ENCODE peak calls at places on chromosomes 2 and 18, in nine cellular contexts. D is A549, P is esophagus muscularis mucosa, C is upper lobe of left lung, F is transverse colon, J is HepG2, R is stomach, V is ovary, T is suprapubic skin. S is an unnamed sample.

GRCh38 chr2:98489971-98490962 is 45.6 kb downstream of the INPP4A start:
- DNase-seq in J (no peak), C (no peak), R (no peak), P (no peak), T (peak), V (peak), F (no peak), D (no peak), S (no peak)

GRCh38 chr2:191521608-191522208 is 156.2 kb upstream of the NABP1 start:
- DNase-seq in R (no peak), C (no peak), V (no peak), F (no peak), P (no peak), J (peak), D (peak), T (no peak), S (no peak)

GRCh38 chr2:230226090-230226551 is 585 bp downstream of the SP140 start:
- DNase-seq in C (no peak), P (no peak), J (no peak), F (no peak), D (no peak), V (no peak), R (no peak), T (no peak), S (no peak)

GRCh38 chr18:50286391-50287027 is 983 bp downstream of the CXXC1 start:
- DNase-seq in F (peak), P (no peak), V (peak), R (no peak), J (no peak), C (no peak), D (peak), T (peak), S (peak)

GRCh38 chr18:71784777-71785176 is 759.4 kb downstream of the CBLN2 start:
- DNase-seq in P (no peak), J (peak), T (no peak), V (no peak), F (no peak), C (no peak), D (peak), R (no peak), S (no peak)

GRCh38 chr2:232420463-232421188 is 14.0 kb downstream of the ALPG start:
- DNase-seq in D (peak), V (no peak), R (peak), T (no peak), F (peak), P (no peak), C (no peak), J (peak), S (no peak)

GRCh38 chr2:27798948-27799645 is 27.6 kb downstream of the MRPL33 start:
- DNase-seq in T (peak), D (peak), J (peak), P (peak), R (no peak), C (peak), V (no peak), F (peak), S (peak)

GRCh38 chr2:169221745-169222369 is 140.5 kb downstream of the LRP2 start:
- DNase-seq in T (no peak), J (no peak), V (no peak), R (no peak), C (no peak), F (no peak), D (peak), P (no peak), S (no peak)

GRCh38 chr2:168798076-168798887 is 4.2 kb upstream of the NOSTRIN start:
- DNase-seq in R (no peak), V (no peak), D (no peak), F (peak), P (no peak), T (no peak), C (no peak), J (no peak), S (no peak)

GRCh38 chr2:240564571-240565266 is 3.6 kb upstream of the RNPEPL1 start:
- DNase-seq in T (peak), D (peak), F (peak), J (no peak), R (no peak), V (no peak), P (no peak), C (no peak), S (no peak)

GRCh38 chr2:176085120-176085788 is 1.5 kb upstream of the EVX2 start:
- DNase-seq in F (no peak), R (peak), P (no peak), T (no peak), D (no peak), V (no peak), J (no peak), C (no peak), S (no peak)

GRCh38 chr2:223971731-223972130 is 14.5 kb downstream of the MRPL44 start:
- DNase-seq in P (no peak), T (no peak), C (no peak), R (no peak), D (no peak), J (no peak), V (no peak), F (no peak), S (no peak)

GRCh38 chr18:13302611-13303267 is 84.2 kb downstream of the LDLRAD4 start:
- DNase-seq in V (no peak), C (no peak), T (no peak), P (no peak), D (no peak), F (no peak), J (no peak), R (no peak), S (peak)

GRCh38 chr18:40413160-40413559 is 1541.9 kb upstream of the PIK3C3 start:
- DNase-seq in C (no peak), T (no peak), J (peak), F (peak), D (peak), V (no peak), R (no peak), P (no peak), S (no peak)

GRCh38 chr2:104872034-104872865 is 18.3 kb downstream of the POU3F3 start:
- DNase-seq in P (no peak), R (no peak), D (peak), J (no peak), C (no peak), F (no peak), T (no peak), V (no peak), S (no peak)

GRCh38 chr2:68745006-68745405 is 10.4 kb downstream of the ARHGAP25 start:
- DNase-seq in P (peak), C (no peak), V (no peak), R (no peak), D (no peak), F (no peak), T (no peak), J (no peak), S (no peak)

GRCh38 chr2:108182489-108182888 is 57.3 kb upstream of the SULT1C3 start:
- DNase-seq in J (peak), T (no peak), V (no peak), F (peak), C (no peak), D (peak), R (no peak), P (no peak), S (no peak)

GRCh38 chr18:24021505-24021904 is 7.0 kb downstream of the TTC39C start:
- DNase-seq in V (no peak), P (no peak), R (no peak), F (no peak), J (no peak), D (no peak), C (no peak), T (no peak), S (no peak)

GRCh38 chr18:49931760-49932159 is 118.4 kb upstream of the ACAA2 start:
- DNase-seq in T (no peak), V (no peak), P (no peak), D (no peak), F (no peak), J (no peak), R (no peak), C (no peak), S (no peak)

GRCh38 chr18:55321268-55322175 is 266.5 kb downstream of the TCF4 start:
- DNase-seq in C (peak), J (no peak), P (peak), F (peak), D (peak), T (peak), V (peak), R (peak), S (peak)

GRCh38 chr18:50311573-50312106 is 24.1 kb upstream of the CXXC1 start:
- DNase-seq in R (no peak), C (no peak), V (no peak), J (no peak), F (no peak), P (no peak), D (no peak), T (no peak), S (no peak)

GRCh38 chr2:216551234-216551633 is 52.6 kb downstream of the RPL37A start:
- DNase-seq in T (no peak), C (no peak), D (no peak), F (peak), P (no peak), V (no peak), J (peak), R (peak), S (no peak)

GRCh38 chr2:44430340-44430739 is 68.6 kb downstream of the CAMKMT start:
- DNase-seq in T (no peak), D (no peak), C (no peak), P (no peak), R (no peak), F (no peak), J (no peak), V (no peak), S (no peak)

GRCh38 chr2:24866946-24867345 is 53.1 kb downstream of the ADCY3 start:
- DNase-seq in J (no peak), V (no peak), F (no peak), T (no peak), D (no peak), R (no peak), P (no peak), C (no peak), S (no peak)

GRCh38 chr18:32919799-32920198 is 147.0 kb upstream of the KLHL14 start:
- DNase-seq in V (no peak), J (peak), R (peak), F (peak), D (peak), T (no peak), P (peak), C (no peak), S (no peak)

GRCh38 chr18:73235491-73235890 is 367.7 kb upstream of the NETO1 start:
- DNase-seq in T (no peak), F (no peak), R (no peak), V (no peak), D (peak), P (no peak), C (peak), J (peak), S (no peak)

GRCh38 chr2:134391751-134392160 is 137.9 kb downstream of the MGAT5 start:
- DNase-seq in J (no peak), V (no peak), D (no peak), T (no peak), F (peak), C (no peak), P (no peak), R (no peak), S (no peak)

GRCh38 chr18:2970344-2970743 is 42.6 kb downstream of the LPIN2 start:
- DNase-seq in J (no peak), F (no peak), D (no peak), R (no peak), C (no peak), T (no peak), P (no peak), V (no peak), S (no peak)

GRCh38 chr2:98568161-98568956 is 40.0 kb downstream of the COA5 start:
- DNase-seq in D (no peak), J (no peak), V (no peak), T (no peak), C (no peak), F (no peak), R (no peak), P (no peak), S (no peak)

GRCh38 chr18:9898792-9899549 is 13.2 kb downstream of the TXNDC2 start:
- DNase-seq in C (no peak), P (no peak), J (peak), D (peak), F (no peak), V (no peak), T (no peak), R (no peak), S (no peak)

DNA sequence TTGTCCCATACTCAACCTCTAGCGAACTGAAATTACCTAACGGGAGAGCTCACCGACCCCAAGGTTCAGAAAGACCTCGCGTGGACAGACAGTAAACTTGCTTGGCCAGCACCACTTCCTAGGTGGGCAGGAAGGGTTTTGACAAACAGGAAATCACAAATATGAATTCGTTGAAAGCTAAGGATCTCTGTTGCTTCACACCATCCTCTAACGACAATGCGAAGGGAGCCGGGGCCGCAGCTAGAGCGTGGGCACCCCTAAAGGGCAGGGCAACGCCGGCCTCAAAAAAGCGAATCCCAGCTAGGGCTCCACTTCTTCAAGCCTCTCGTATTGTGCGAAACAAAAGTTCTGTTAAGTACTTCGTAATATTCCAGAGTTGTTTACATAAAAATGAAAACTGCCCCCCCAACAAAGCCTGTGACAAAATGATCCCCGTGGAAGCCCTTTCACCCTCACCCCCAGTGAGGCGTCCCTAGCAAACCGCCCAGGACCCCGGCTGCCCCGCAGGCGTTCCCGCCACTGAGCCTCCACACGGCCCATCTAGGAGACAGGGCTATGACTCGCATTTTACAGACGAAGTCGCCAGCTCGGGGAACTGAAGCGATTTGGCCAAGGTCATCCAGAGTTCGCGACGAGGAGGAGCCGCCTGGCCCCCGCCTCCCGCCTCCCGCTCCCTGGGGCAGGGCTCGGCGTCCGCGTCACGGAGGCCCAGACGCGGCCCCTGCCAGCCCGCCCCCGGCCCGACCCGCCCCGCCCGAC is 548 bp downstream of the KANSL3 start:
- DNase-seq in D (peak), R (peak), C (peak), V (peak), J (peak), T (peak), P (peak), F (peak), S (peak)
- TF ChIP-seq POLR2A in D (no peak), R (no peak), C (no peak), V (no peak), J (no peak), T (no peak), P (no peak), F (no peak), S (no peak)

DNA sequence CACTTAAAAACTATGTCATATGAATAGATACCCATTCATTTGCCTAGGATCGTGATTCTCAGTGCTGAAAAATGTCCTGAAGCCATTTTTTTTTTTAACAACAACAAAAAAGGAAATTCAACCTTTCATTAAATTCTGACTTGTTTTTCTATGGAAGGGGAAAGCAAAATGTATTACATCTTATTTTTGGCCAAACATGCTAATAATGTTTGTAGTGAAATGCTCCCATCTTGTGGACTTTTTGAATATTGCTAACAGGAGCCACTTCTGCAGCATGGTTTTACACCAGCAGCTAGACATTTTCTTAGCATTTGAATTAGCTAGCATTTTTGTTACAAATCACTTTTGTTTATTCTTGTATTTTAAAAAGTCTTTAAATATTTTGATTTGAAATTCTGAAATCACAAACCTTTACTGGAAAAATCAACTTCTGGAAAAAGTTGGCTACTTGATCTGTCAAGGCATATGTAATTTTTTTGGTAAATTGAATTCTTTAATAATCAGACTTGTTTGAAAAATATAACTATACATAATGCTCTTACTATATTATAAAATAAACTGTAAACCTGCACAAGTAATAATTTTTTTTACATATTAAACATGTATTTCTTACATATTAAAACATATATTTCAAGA is 75.8 kb downstream of the KIDINS220 start:
- DNase-seq in P (no peak), R (no peak), D (peak), C (no peak), V (no peak), F (no peak), J (peak), T (no peak), S (no peak)
- TF ChIP-seq EP300 in P (no peak), R (no peak), D (no peak), C (no peak), V (no peak), F (no peak), J (no peak), T (no peak), S (no peak)

GRCh38 chr2:155145758-155146229 is 447.3 kb downstream of the KCNJ3 start:
- DNase-seq in J (no peak), V (no peak), C (no peak), P (no peak), T (no peak), F (peak), D (no peak), R (no peak), S (no peak)
- TF ChIP-seq POLR2A in J (no peak), V (no peak), C (no peak), P (no peak), T (no peak), F (no peak), D (no peak), R (no peak), S (no peak)

DNA sequence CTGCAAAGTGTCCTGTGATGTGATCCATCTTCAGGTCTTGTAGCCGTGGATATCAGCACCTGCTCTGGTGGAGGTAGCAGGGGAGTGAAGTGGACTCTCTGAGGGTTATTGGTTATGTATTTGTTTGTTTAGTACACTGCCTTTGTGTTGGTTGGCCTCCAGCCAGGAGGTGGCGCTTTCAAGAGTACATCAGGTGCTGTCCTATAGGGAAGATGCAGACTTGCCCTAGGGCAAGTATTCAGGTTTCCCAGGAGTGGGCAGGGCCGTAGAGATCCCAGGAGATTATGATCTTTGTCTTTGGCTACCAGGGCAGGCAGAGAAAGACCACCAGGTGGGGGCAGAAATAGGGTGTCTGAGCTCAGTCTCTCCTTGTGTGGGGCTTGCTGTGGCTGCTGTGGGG is 411.8 kb downstream of the SOX11 start:
- DNase-seq in P (no peak), C (no peak), D (no peak), F (no peak), T (no peak), R (peak), V (no peak), J (no peak), S (no peak)
- TF ChIP-seq EP300 in P (no peak), C (no peak), D (no peak), F (no peak), T (no peak), R (no peak), V (no peak), J (no peak), S (no peak)

GRCh38 chr2:71275939-71276310 is 49.0 kb upstream of the PAIP2B start:
- DNase-seq in V (no peak), R (no peak), P (no peak), C (no peak), F (no peak), D (no peak), J (no peak), T (no peak), S (no peak)

GRCh38 chr2:71277159-71277498 is 50.2 kb upstream of the PAIP2B start:
- DNase-seq in C (no peak), F (no peak), R (no peak), V (no peak), J (no peak), D (no peak), P (no peak), T (no peak), S (no peak)

GRCh38 chr2:71276311-71277158 is 49.6 kb upstream of the PAIP2B start:
- DNase-seq in R (peak), J (peak), D (peak), P (no peak), T (peak), V (peak), F (peak), C (peak), S (peak)

GRCh38 chr2:71281950-71282349 is 49.6 kb upstream of the ZNF638 start:
- DNase-seq in T (no peak), V (no peak), F (no peak), C (no peak), R (no peak), P (no peak), J (no peak), D (no peak), S (no peak)

GRCh38 chr2:71277536-71278103 is 50.7 kb upstream of the PAIP2B start:
- DNase-seq in D (peak), J (peak), C (peak), P (no peak), R (no peak), V (no peak), F (peak), T (no peak), S (peak)
- TF ChIP-seq POLR2A in D (no peak), J (no peak), C (no peak), P (no peak), R (no peak), V (no peak), F (no peak), T (no peak), S (peak)

DNA sequence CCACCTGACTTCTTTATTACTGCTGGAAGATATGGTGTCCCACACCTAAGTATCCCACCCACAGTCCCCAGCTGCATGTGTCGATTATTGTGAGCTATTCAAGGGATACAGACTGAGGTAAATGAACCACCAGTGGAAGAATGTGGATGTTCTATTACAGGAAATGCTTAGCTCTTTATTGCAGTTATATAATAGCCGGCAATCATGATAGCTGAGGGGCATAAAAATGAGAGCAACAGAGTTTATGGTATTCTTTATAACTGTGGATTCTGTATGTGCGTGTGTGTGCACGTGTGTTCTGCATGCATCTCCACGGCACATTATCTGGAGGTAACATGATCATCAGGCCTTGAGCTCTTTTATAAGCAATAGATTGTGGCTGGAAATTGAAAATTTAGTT is 199.0 kb downstream of the NEDD4L start:
- DNase-seq in C (no peak), V (no peak), R (no peak), F (peak), D (no peak), P (peak), J (no peak), T (no peak), S (no peak)
- TF ChIP-seq EP300 in C (no peak), V (no peak), R (no peak), F (no peak), D (no peak), P (no peak), J (no peak), T (no peak), S (no peak)